ENCODE peak calls at places on chromosomes 1 and 21, in six cellular contexts. B is GM23338, Z is transverse colon, E is prostate gland, K is upper lobe of left lung, J is sigmoid colon. H is an unnamed sample.

GRCh38 chr1:210457566-210457965 is 128.9 kb downstream of the HHAT start:
- DNase-seq in B (no peak), Z (no peak), E (no peak), K (no peak), J (no peak), H (no peak)

GRCh38 chr1:40092811-40093617 is 4.0 kb downstream of the PPT1 start:
- DNase-seq in B (no peak), Z (no peak), E (no peak), K (no peak), J (no peak), H (no peak)

GRCh38 chr1:107016376-107016978 is 40.0 kb upstream of the PRMT6 start:
- DNase-seq in B (no peak), Z (no peak), E (no peak), K (no peak), J (no peak), H (no peak)

GRCh38 chr1:245874942-245875580 is 632.0 kb downstream of the SMYD3 start:
- DNase-seq in B (no peak), Z (peak), E (peak), K (peak), J (peak), H (no peak)

GRCh38 chr1:162011337-162012012 is 12.2 kb downstream of the OLFML2B start:
- DNase-seq in B (no peak), Z (no peak), E (no peak), K (no peak), J (peak), H (no peak)

GRCh38 chr1:227086636-227087035 is 146.5 kb downstream of the COQ8A start:
- DNase-seq in B (no peak), Z (no peak), E (no peak), K (no peak), J (no peak), H (no peak)

GRCh38 chr1:30525980-30526651 is 197.3 kb downstream of the MATN1 start:
- DNase-seq in B (no peak), Z (no peak), E (no peak), K (peak), J (no peak), H (no peak)

GRCh38 chr1:17688217-17688810 is 66.8 kb upstream of the ACTL8 start:
- DNase-seq in B (no peak), Z (no peak), E (no peak), K (no peak), J (no peak), H (no peak)

GRCh38 chr1:92882817-92883216 is 51.0 kb downstream of the RPL5 start:
- DNase-seq in B (peak), Z (peak), E (no peak), K (no peak), J (no peak), H (peak)

GRCh38 chr1:219659682-219660081 is 46.8 kb upstream of the ZC3H11B start:
- DNase-seq in B (peak), Z (no peak), E (no peak), K (no peak), J (no peak), H (no peak)

GRCh38 chr1:39671793-39672550 is at the start of gene NT5C1A:
- DNase-seq in B (peak), Z (peak), E (no peak), K (peak), J (no peak), H (no peak)

GRCh38 chr1:2175681-2176454 is 18.7 kb downstream of the FAAP20 start:
- DNase-seq in B (no peak), Z (no peak), E (no peak), K (peak), J (no peak), H (no peak)

GRCh38 chr1:227069490-227069889 is 129.4 kb downstream of the COQ8A start:
- DNase-seq in B (no peak), Z (no peak), E (no peak), K (no peak), J (no peak), H (no peak)

GRCh38 chr1:150960646-150961045 is 14.0 kb downstream of the CERS2 start:
- DNase-seq in B (no peak), Z (no peak), E (no peak), K (no peak), J (peak), H (no peak)

GRCh38 chr1:23370744-23371710 is 1.4 kb upstream of the ZNF436 start:
- DNase-seq in B (peak), Z (peak), E (peak), K (peak), J (no peak), H (no peak)

GRCh38 chr1:222627232-222627631 is 9.3 kb downstream of the MIA3 start:
- DNase-seq in B (no peak), Z (no peak), E (no peak), K (no peak), J (no peak), H (no peak)

GRCh38 chr1:50335036-50335435 is 88.2 kb downstream of the DMRTA2 start:
- DNase-seq in B (no peak), Z (no peak), E (no peak), K (no peak), J (no peak), H (no peak)

GRCh38 chr1:197178998-197179397 is 32.5 kb upstream of the ASPM start:
- DNase-seq in B (no peak), Z (no peak), E (no peak), K (no peak), J (no peak), H (no peak)

GRCh38 chr21:39809936-39810335 is 57.3 kb upstream of the PCP4 start:
- DNase-seq in B (no peak), Z (no peak), E (no peak), K (no peak), J (no peak), H (no peak)

GRCh38 chr1:12602633-12603024 is 15.4 kb downstream of the DHRS3 start:
- DNase-seq in B (no peak), Z (no peak), E (no peak), K (no peak), J (no peak), H (no peak)

GRCh38 chr21:32826317-32827167 is 55.0 kb upstream of the PAXBP1 start:
- DNase-seq in B (peak), Z (peak), E (peak), K (no peak), J (no peak), H (no peak)

GRCh38 chr1:61370177-61370907 is 288.0 kb downstream of the NFIA start:
- DNase-seq in B (no peak), Z (no peak), E (no peak), K (no peak), J (no peak), H (no peak)

GRCh38 chr1:244214009-244214967 is 163.2 kb downstream of the ZBTB18 start:
- DNase-seq in B (peak), Z (peak), E (peak), K (no peak), J (peak), H (no peak)

GRCh38 chr1:33348194-33348593 is 27.3 kb upstream of the A3GALT2 start:
- DNase-seq in B (no peak), Z (no peak), E (no peak), K (no peak), J (peak), H (no peak)

GRCh38 chr1:165623624-165624023 is 7.4 kb upstream of the MGST3 start:
- DNase-seq in B (no peak), Z (no peak), E (no peak), K (no peak), J (no peak), H (no peak)

GRCh38 chr1:172966844-172967540 is 83.7 kb downstream of the TNFSF18 start:
- DNase-seq in B (no peak), Z (no peak), E (no peak), K (no peak), J (no peak), H (no peak)

GRCh38 chr1:58390051-58390450 is 156.5 kb downstream of the OMA1 start:
- DNase-seq in B (no peak), Z (no peak), E (no peak), K (no peak), J (no peak), H (no peak)

GRCh38 chr1:8024329-8024728 is 1.8 kb downstream of the ERRFI1 start:
- DNase-seq in B (no peak), Z (no peak), E (no peak), K (no peak), J (no peak), H (no peak)

GRCh38 chr1:100543640-100544039 is 5.7 kb downstream of the GPR88 start:
- DNase-seq in B (peak), Z (no peak), E (no peak), K (no peak), J (no peak), H (peak)

GRCh38 chr1:5505944-5506343 is 486.3 kb downstream of the NPHP4 start:
- DNase-seq in B (no peak), Z (no peak), E (no peak), K (no peak), J (no peak), H (no peak)

GRCh38 chr1:44713321-44713781 is 17.6 kb downstream of the RNU5D-1 start:
- DNase-seq in B (no peak), Z (no peak), E (no peak), K (no peak), J (no peak), H (no peak)

GRCh38 chr1:247295274-247295684 is 36.4 kb downstream of the ZNF496 start:
- DNase-seq in B (peak), Z (no peak), E (no peak), K (no peak), J (no peak), H (no peak)

GRCh38 chr1:6358757-6359567 is 34.6 kb downstream of the ACOT7 start:
- DNase-seq in B (peak), Z (peak), E (no peak), K (no peak), J (no peak), H (no peak)

GRCh38 chr1:84415386-84415785 is 17.1 kb downstream of the DNASE2B start:
- DNase-seq in B (no peak), Z (no peak), E (no peak), K (no peak), J (no peak), H (no peak)

DNA sequence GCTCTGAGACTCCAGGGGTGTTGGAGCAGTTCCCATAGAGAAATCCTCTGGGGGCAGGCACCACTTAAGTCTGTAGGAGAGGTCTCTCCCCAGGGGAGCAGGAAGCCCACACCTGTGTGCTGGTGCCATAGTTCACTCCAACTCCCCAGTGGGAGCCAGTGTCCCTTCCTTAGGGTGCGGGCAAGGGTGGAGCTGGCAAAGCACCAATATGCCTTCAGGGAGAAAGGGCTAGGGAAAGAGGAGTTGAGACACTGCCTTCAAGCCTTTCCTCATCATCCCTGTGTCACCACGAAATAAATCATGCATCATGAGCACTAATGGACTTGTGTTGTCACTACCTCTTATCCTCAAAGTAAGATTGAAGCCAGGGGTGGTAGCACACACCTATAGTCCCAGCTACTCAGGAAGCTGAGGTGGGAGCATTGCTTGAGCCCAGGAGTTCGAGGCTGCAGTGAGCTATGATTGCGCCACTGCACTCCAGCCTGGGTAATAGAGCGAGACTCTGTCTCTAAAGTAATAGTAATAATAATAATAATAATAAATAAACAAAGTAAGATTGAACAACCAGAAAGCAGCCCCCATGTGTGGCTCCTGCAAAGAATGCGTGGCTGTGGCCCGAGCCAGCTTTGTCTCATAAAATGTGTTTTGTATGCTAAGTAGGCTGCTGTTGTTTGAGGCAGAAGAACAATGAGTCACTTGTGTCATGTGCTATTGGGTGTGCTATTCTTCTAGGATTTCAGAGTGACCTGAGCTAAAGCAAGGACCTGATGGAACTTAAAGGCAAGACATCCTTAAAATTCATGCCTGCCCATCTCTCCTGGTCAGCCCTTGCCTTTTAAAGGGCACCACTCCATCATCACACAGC is 6.7 kb upstream of the TIE1 start:
- DNase-seq in B (no peak), Z (peak), E (peak), K (no peak), J (no peak), H (no peak)
- TF ChIP-seq CTCF in B (no peak), Z (no peak), E (no peak), K (no peak), J (no peak), H (no peak)

GRCh38 chr1:114196992-114197907 is 43.6 kb upstream of the SYT6 start:
- DNase-seq in B (peak), Z (no peak), E (no peak), K (no peak), J (no peak), H (no peak)

GRCh38 chr1:114206392-114206791 is 52.7 kb upstream of the SYT6 start:
- DNase-seq in B (no peak), Z (no peak), E (no peak), K (no peak), J (no peak), H (no peak)

GRCh38 chr1:114199017-114199594 is 45.4 kb upstream of the SYT6 start:
- DNase-seq in B (no peak), Z (no peak), E (no peak), K (no peak), J (no peak), H (no peak)

GRCh38 chr1:114203722-114204121 is 50.1 kb upstream of the SYT6 start:
- DNase-seq in B (no peak), Z (no peak), E (no peak), K (no peak), J (no peak), H (no peak)

GRCh38 chr1:114201486-114201885 is 47.8 kb upstream of the SYT6 start:
- DNase-seq in B (no peak), Z (no peak), E (no peak), K (no peak), J (no peak), H (no peak)
- TF ChIP-seq POLR2AphosphoS5 in B (no peak), Z (no peak), E (no peak), K (no peak), J (no peak), H (no peak)

GRCh38 chr1:206468571-206468970 is 1.7 kb upstream of the IKBKE start:
- DNase-seq in B (no peak), Z (no peak), E (no peak), K (no peak), J (no peak), H (peak)
- TF ChIP-seq CTCF in B (no peak), Z (no peak), E (no peak), K (no peak), J (no peak), H (peak)

DNA sequence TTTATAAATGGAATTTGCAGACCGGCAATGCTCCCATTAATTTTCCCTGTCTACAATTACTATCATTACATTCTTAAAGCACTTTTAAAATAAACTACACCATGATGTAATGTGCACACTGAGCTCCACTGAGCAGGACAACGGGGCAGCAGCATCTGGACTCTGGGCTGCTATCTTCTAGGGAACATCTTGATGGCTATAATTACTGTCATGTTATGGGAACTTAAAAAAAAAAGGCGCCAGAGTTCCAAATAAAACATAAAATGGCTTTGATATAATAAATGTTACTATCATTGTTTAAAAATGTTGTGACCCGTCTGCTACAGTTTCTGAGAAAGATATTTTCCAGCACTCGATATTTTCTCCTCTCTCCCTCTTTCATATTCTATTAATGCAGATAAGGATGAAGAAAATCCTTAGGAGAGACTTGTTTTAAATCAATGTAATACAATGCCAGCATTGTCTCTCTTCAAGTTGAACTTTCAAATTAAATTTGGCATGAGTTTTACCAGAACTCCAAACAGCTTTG is 150.9 kb downstream of the HLX start:
- DNase-seq in B (no peak), Z (no peak), E (no peak), K (no peak), J (peak), H (no peak)
- TF ChIP-seq POLR2AphosphoS5 in B (no peak), Z (peak), E (no peak), K (no peak), J (peak), H (no peak)

GRCh38 chr1:160205974-160206369 is 788 bp downstream of the PEA15 start:
- DNase-seq in B (no peak), Z (peak), E (no peak), K (peak), J (peak), H (no peak)
- TF ChIP-seq CTCF in B (no peak), Z (no peak), E (no peak), K (no peak), J (no peak), H (no peak)

DNA sequence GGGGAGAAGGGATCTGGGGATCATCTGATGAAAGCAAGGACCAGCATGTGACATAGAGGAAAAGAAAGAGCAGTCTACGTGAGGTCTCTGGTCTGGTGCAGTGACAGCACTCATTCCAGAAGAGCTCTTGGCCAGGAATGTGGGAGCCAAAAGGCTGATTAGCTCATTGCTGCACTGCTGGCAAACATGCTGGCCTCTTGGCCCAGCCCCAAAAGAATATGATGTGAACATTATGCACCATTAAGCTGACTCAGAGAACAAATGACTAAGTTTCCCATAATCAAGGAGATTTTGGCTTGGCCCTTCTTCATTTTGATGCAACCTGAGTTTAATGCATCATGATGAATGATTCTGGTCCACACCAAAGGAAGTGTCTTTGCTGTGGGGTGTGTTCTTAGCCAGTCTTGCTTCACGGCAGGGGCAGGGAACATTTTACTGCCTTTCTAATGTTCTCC is 55.0 kb downstream of the PCBP3 start:
- DNase-seq in B (no peak), Z (peak), E (no peak), K (no peak), J (peak), H (no peak)
- TF ChIP-seq POLR2AphosphoS5 in B (no peak), Z (peak), E (no peak), K (no peak), J (peak), H (no peak)

GRCh38 chr1:14570514-14570913 is 28.0 kb upstream of the KAZN start:
- DNase-seq in B (no peak), Z (no peak), E (no peak), K (no peak), J (no peak), H (no peak)

GRCh38 chr1:14567903-14568302 is 30.6 kb upstream of the KAZN start:
- DNase-seq in B (no peak), Z (no peak), E (no peak), K (no peak), J (no peak), H (no peak)

GRCh38 chr1:14565076-14565475 is 33.4 kb upstream of the KAZN start:
- DNase-seq in B (no peak), Z (no peak), E (no peak), K (no peak), J (no peak), H (no peak)

GRCh38 chr1:14568716-14569115 is 29.8 kb upstream of the KAZN start:
- DNase-seq in B (no peak), Z (no peak), E (no peak), K (no peak), J (no peak), H (no peak)

GRCh38 chr1:14567056-14567455 is 31.4 kb upstream of the KAZN start:
- DNase-seq in B (peak), Z (no peak), E (no peak), K (no peak), J (no peak), H (no peak)
- TF ChIP-seq CTCF in B (peak), Z (no peak), E (no peak), K (no peak), J (no peak), H (no peak)

DNA sequence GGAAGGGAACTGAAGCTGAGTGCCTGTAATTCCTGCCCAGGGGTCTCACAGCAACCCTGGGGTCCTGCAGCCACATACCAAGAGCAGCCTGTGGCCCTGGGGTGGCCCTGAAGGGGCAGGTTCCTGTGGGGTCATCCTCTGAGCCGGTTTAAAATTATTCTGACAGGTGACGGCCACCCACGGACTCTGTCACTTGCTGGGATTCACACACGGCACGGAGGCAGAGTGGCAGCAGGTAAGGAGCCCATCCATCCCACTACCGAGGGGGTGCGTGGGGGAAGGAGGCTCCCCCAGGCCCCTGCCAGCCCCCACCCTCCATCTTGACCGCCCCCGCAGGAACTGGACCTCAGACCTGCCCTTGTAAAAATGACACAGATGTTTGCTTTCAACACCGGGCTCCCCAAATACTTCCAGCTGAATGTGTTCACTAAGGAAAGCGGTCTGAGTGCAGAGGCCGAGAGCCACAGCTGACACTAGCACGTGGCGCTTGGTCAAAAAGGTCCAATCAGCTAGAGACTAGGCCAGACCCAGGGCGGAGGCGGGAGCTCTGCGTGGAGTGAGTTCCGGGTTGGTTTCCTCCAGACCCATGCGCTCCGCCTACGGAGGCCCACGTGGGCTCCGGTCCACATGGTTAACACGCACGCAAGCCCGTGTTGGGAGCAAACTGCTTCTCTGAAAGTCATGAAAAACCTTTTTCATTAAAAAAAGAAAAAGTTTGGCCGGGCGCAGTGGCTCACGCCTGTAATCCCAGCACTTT is 10.0 kb downstream of the YBEY start:
- DNase-seq in B (peak), Z (peak), E (no peak), K (peak), J (peak), H (peak)
- TF ChIP-seq POLR2AphosphoS5 in B (no peak), Z (no peak), E (no peak), K (no peak), J (peak), H (no peak)